ENCODE peak calls at places on chromosomes 3 and 15, in eight cellular contexts. R is GM10248; D is NCI-H2029; Y is lower lobe of right lung; E is IMR-90; O is amniotic stem cell; B is activated CD8-positive, alpha-beta memory T cell treated with anti-CD3 and anti-CD28 coated beads for 48 hours; N is activated CD4-positive, alpha-beta T cell treated with anti-CD3 and anti-CD28 coated beads, Interleukin-2, amount 10 ng/mL, durations not matched to agents 7 days and 5 days. C is an unnamed sample.

GRCh38 chr15:77909131-77909940 is 168.2 kb downstream of the TBC1D2B start:
- DNase-seq in R (no peak), O (no peak), E (no peak), B (no peak), D (no peak), N (no peak), Y (no peak), C (no peak)

GRCh38 chr3:117246771-117247555 is 537.4 kb downstream of the TUSC7 start:
- DNase-seq in Y (no peak), B (no peak), O (no peak), D (no peak), R (no peak), N (no peak), E (peak), C (no peak)

GRCh38 chr3:114850913-114851312 is 296.2 kb downstream of the ZBTB20 start:
- DNase-seq in Y (no peak), B (no peak), N (no peak), O (no peak), E (peak), R (no peak), D (no peak), C (no peak)

GRCh38 chr3:39806820-39807219 is 2.6 kb upstream of the MYRIP start:
- DNase-seq in E (no peak), N (no peak), O (no peak), D (no peak), R (no peak), B (no peak), Y (no peak), C (no peak)

GRCh38 chr3:172824229-172824628 is 73.7 kb downstream of the ECT2 start:
- DNase-seq in B (no peak), N (no peak), E (no peak), Y (no peak), D (no peak), R (no peak), O (no peak), C (no peak)

GRCh38 chr15:33048255-33048654 is 146.3 kb downstream of the FMN1 start:
- DNase-seq in R (no peak), O (no peak), N (no peak), B (no peak), D (no peak), Y (no peak), E (no peak), C (no peak)

GRCh38 chr3:81336470-81336869 is 425.0 kb downstream of the GBE1 start:
- DNase-seq in B (no peak), R (no peak), E (no peak), O (no peak), N (no peak), Y (no peak), D (no peak), C (no peak)

GRCh38 chr3:77081240-77081661 is 41.4 kb downstream of the ROBO2 start:
- DNase-seq in N (no peak), Y (no peak), O (peak), D (peak), B (no peak), E (peak), R (no peak), C (no peak)

GRCh38 chr3:56269755-56270154 is 198.5 kb downstream of the ERC2 start:
- DNase-seq in O (no peak), B (no peak), D (no peak), E (no peak), N (no peak), Y (no peak), R (no peak), C (no peak)

GRCh38 chr3:154384504-154384903 is 45.5 kb downstream of the GPR149 start:
- DNase-seq in E (no peak), D (no peak), B (no peak), Y (no peak), N (no peak), R (no peak), O (no peak), C (no peak)

GRCh38 chr3:184968115-184968514 is 156.1 kb downstream of the VPS8 start:
- DNase-seq in Y (no peak), N (no peak), D (no peak), R (no peak), E (no peak), O (no peak), B (no peak), C (no peak)

GRCh38 chr3:11551019-11551418 is 92.7 kb downstream of the VGLL4 start:
- DNase-seq in Y (no peak), N (no peak), D (no peak), E (no peak), O (no peak), B (no peak), R (no peak), C (no peak)

GRCh38 chr15:59966262-59966661 is 37.8 kb upstream of the FOXB1 start:
- DNase-seq in E (no peak), O (no peak), Y (no peak), D (no peak), B (no peak), R (no peak), N (no peak), C (no peak)

C was measured in LNCaP clone FGC.